ENCODE peak calls at places on chromosomes 6 and 20, in seven cellular contexts. M is colonic mucosa; N is stimulated activated CD4-positive, alpha-beta T cell treated with anti-CD3 and anti-CD28 coated beads, Interleukin-2, amount 100 ng/mL, for 24 hours; P is fibroblast of the aortic adventitia; E is hypothalamus; I is amniotic epithelial cell; S is PC-9. A is an unnamed sample.

GRCh38 chr6:125858427-125859320 is 67.9 kb downstream of the NCOA7 start:
- DNase-seq in M (peak), N (peak), I (peak), E (peak), S (peak), P (peak), A (peak)

GRCh38 chr6:120108061-120108795 is 758.7 kb upstream of the MAN1A1 start:
- DNase-seq in E (no peak), M (no peak), S (peak), P (no peak), N (no peak), I (no peak), A (no peak)

GRCh38 chr6:136920858-136921520 is 1.1 kb upstream of the SLC35D3 start:
- DNase-seq in P (peak), E (no peak), I (no peak), S (no peak), N (peak), M (peak), A (peak)

GRCh38 chr6:158002951-158003853 is 21.5 kb downstream of the SYNJ2 start:
- DNase-seq in M (peak), I (peak), P (peak), E (no peak), S (peak), N (peak), A (no peak)

GRCh38 chr6:126976263-126976797 is 142.1 kb upstream of the RSPO3 start:
- DNase-seq in E (no peak), I (no peak), S (no peak), N (no peak), M (no peak), P (no peak), A (no peak)

GRCh38 chr6:34957184-34957904 is 68.3 kb downstream of the ANKS1A start:
- DNase-seq in N (no peak), M (no peak), S (no peak), I (peak), P (peak), E (no peak), A (no peak)

GRCh38 chr6:150345786-150346185 is 23.0 kb upstream of the IYD start:
- DNase-seq in E (no peak), M (no peak), N (no peak), P (no peak), S (no peak), I (no peak), A (no peak)

GRCh38 chr20:54090230-54091119 is 20.1 kb upstream of the BCAS1 start:
- DNase-seq in P (no peak), I (no peak), E (no peak), N (no peak), M (no peak), S (no peak), A (no peak)

GRCh38 chr6:3584611-3585010 is 127.8 kb upstream of the SLC22A23 start:
- DNase-seq in M (no peak), I (peak), N (no peak), E (no peak), P (peak), S (no peak), A (no peak)

GRCh38 chr6:21022343-21023107 is 488.3 kb downstream of the CDKAL1 start:
- DNase-seq in E (no peak), P (peak), M (peak), N (no peak), S (peak), I (peak), A (no peak)

GRCh38 chr6:55654445-55654844 is 75.5 kb upstream of the HMGCLL1 start:
- DNase-seq in N (no peak), E (no peak), S (no peak), M (no peak), I (no peak), P (no peak), A (no peak)

GRCh38 chr6:155943635-155944034 is 488.0 kb upstream of the NOX3 start:
- DNase-seq in N (no peak), I (no peak), E (no peak), M (no peak), S (no peak), P (no peak), A (no peak)

GRCh38 chr6:24927234-24927955 is 8.4 kb downstream of the RIPOR2 start:
- DNase-seq in M (no peak), S (no peak), P (no peak), N (peak), E (no peak), I (no peak), A (no peak)

GRCh38 chr6:24974182-24975171 is 38.7 kb upstream of the RIPOR2 start:
- DNase-seq in I (no peak), E (no peak), P (no peak), M (no peak), S (no peak), N (peak), A (no peak)

GRCh38 chr20:37737806-37738442 is 44.1 kb downstream of the CTNNBL1 start:
- DNase-seq in N (no peak), I (no peak), E (no peak), M (no peak), S (no peak), P (peak), A (no peak)

GRCh38 chr20:46752639-46753235 is 43.3 kb downstream of the SLC2A10 start:
- DNase-seq in I (peak), S (peak), E (peak), P (peak), M (peak), N (peak), A (peak)

GRCh38 chr6:108914235-108915022 is 66.2 kb downstream of the ARMC2 start:
- DNase-seq in N (peak), P (no peak), E (no peak), M (no peak), I (no peak), S (no peak), A (peak)

GRCh38 chr20:21323640-21324039 is 20.5 kb downstream of the XRN2 start:
- DNase-seq in P (peak), N (no peak), S (no peak), M (no peak), I (peak), E (no peak), A (no peak)

GRCh38 chr6:56104591-56104990 is 142.8 kb downstream of the COL21A1 start:
- DNase-seq in S (no peak), E (no peak), M (no peak), P (no peak), I (no peak), N (no peak), A (no peak)

GRCh38 chr6:34531580-34532201 is 24.4 kb downstream of the SPDEF start:
- DNase-seq in E (peak), S (no peak), N (peak), P (peak), I (no peak), M (no peak), A (no peak)

GRCh38 chr6:12911387-12911960 is 194.9 kb downstream of the PHACTR1 start:
- DNase-seq in M (no peak), S (no peak), P (peak), I (peak), E (no peak), N (no peak), A (no peak)

GRCh38 chr6:45640081-45640491 is 262.4 kb upstream of the SUPT3H start:
- DNase-seq in S (peak), N (no peak), I (peak), P (peak), E (no peak), M (no peak), A (no peak)

GRCh38 chr6:65876668-65877067 is 169.6 kb upstream of the EYS start:
- DNase-seq in N (no peak), M (no peak), I (no peak), S (no peak), E (no peak), P (no peak), A (no peak)

GRCh38 chr6:107711412-107711811 is 112.7 kb downstream of the SCML4 start:
- DNase-seq in M (no peak), S (no peak), I (no peak), N (no peak), E (no peak), P (no peak), A (no peak)

GRCh38 chr6:39964530-39964929 is 30.3 kb upstream of the MOCS1 start:
- DNase-seq in N (no peak), I (no peak), S (no peak), M (no peak), E (no peak), P (no peak), A (no peak)

GRCh38 chr6:142210606-142211005 is 63.5 kb downstream of the VTA1 start:
- DNase-seq in P (peak), N (no peak), E (no peak), I (no peak), S (no peak), M (no peak), A (no peak)

GRCh38 chr6:33607126-33607783 is 13.9 kb upstream of the ITPR3 start:
- DNase-seq in N (no peak), M (no peak), P (no peak), E (no peak), I (no peak), S (no peak), A (no peak)

GRCh38 chr6:132231121-132231520 is 170.2 kb downstream of the MOXD1 start:
- DNase-seq in E (no peak), M (no peak), S (no peak), I (no peak), N (no peak), P (no peak), A (no peak)

GRCh38 chr20:64093013-64093503 is 8.9 kb upstream of the LKAAEAR1 start:
- DNase-seq in E (no peak), M (no peak), I (no peak), S (no peak), N (no peak), P (no peak), A (peak)

GRCh38 chr20:59122377-59122932 is 41.2 kb upstream of the ZNF831 start:
- DNase-seq in N (peak), M (no peak), I (no peak), P (no peak), S (no peak), E (no peak), A (no peak)

GRCh38 chr20:35277531-35278395 is at the start of gene MMP24OS:
- DNase-seq in N (peak), P (peak), I (peak), E (peak), M (peak), S (peak), A (peak)

A was measured in HuH-7.5.